ENCODE peak calls at places on chromosomes 6 and 20, in four cellular contexts. One of them, this sample, is unnamed.

GRCh38 chr20:13571662-13572061 is 67.1 kb downstream of the TASP1 start:
- DNase-seq in ovary: no peak
- DNase-seq in osteocyte: no peak
- DNase-seq in fibroblast of lung: no peak
- DNase-seq in this sample: no peak

GRCh38 chr6:89797317-89797716 is 22.3 kb downstream of the MDN1 start:
- DNase-seq in ovary: peak
- DNase-seq in osteocyte: peak
- DNase-seq in fibroblast of lung: peak
- DNase-seq in this sample: no peak

GRCh38 chr6:70166088-70166958 is 136.6 kb downstream of the COL9A1 start:
- DNase-seq in ovary: no peak
- DNase-seq in osteocyte: no peak
- DNase-seq in fibroblast of lung: peak
- DNase-seq in this sample: no peak

GRCh38 chr20:4512891-4513550 is 208.7 kb upstream of the PRND start:
- DNase-seq in ovary: no peak
- DNase-seq in osteocyte: no peak
- DNase-seq in fibroblast of lung: peak
- DNase-seq in this sample: no peak

GRCh38 chr6:3904518-3904917 is 55.3 kb downstream of the FAM50B start:
- DNase-seq in ovary: no peak
- DNase-seq in osteocyte: no peak
- DNase-seq in fibroblast of lung: no peak
- DNase-seq in this sample: no peak

GRCh38 chr6:67886840-67887292 is 748.2 kb upstream of the ADGRB3 start:
- DNase-seq in ovary: no peak
- DNase-seq in osteocyte: no peak
- DNase-seq in fibroblast of lung: no peak
- DNase-seq in this sample: no peak

GRCh38 chr6:4008324-4009047 is 70.5 kb downstream of the FAM217A start:
- DNase-seq in ovary: no peak
- DNase-seq in osteocyte: no peak
- DNase-seq in fibroblast of lung: peak
- DNase-seq in this sample: no peak

GRCh38 chr20:59159091-59159821 is 4.4 kb upstream of the ZNF831 start:
- DNase-seq in ovary: no peak
- DNase-seq in osteocyte: no peak
- DNase-seq in fibroblast of lung: no peak
- DNase-seq in this sample: peak

GRCh38 chr6:44730771-44731391 is 343.4 kb downstream of the CDC5L start:
- DNase-seq in ovary: no peak
- DNase-seq in osteocyte: peak
- DNase-seq in fibroblast of lung: peak
- DNase-seq in this sample: peak

GRCh38 chr20:53579581-53580375 is 13.9 kb downstream of the ZNF217 start:
- DNase-seq in ovary: no peak
- DNase-seq in osteocyte: peak
- DNase-seq in fibroblast of lung: peak
- DNase-seq in this sample: no peak

GRCh38 chr20:6651016-6651415 is 116.5 kb upstream of the BMP2 start:
- DNase-seq in ovary: no peak
- DNase-seq in osteocyte: no peak
- DNase-seq in fibroblast of lung: peak
- DNase-seq in this sample: no peak

GRCh38 chr6:19866900-19867627 is 29.9 kb downstream of the ID4 start:
- DNase-seq in ovary: no peak
- DNase-seq in osteocyte: no peak
- DNase-seq in fibroblast of lung: peak
- DNase-seq in this sample: no peak

GRCh38 chr6:129189266-129189665 is 306.3 kb downstream of the LAMA2 start:
- DNase-seq in ovary: no peak
- DNase-seq in osteocyte: no peak
- DNase-seq in fibroblast of lung: no peak
- DNase-seq in this sample: no peak